ENCODE peak calls at places on chromosomes 2 and 18, in five cellular contexts. X is tibial artery; J is CD4-positive, CD25-positive, alpha-beta regulatory T cell; H is neural progenitor cell; F is psoas muscle. Z is an unnamed sample. For H3K27me3 and H3K36me3, the result is how much of the 10 kb centered on the place peaks cover.

GRCh38 chr2:7835693-7836680 is 845.9 kb upstream of the ID2 start:
- DNase-seq in X (no peak), J (no peak), H (no peak), F (no peak), Z (no peak)

GRCh38 chr2:80102026-80102425 is 202.5 kb downstream of the LRRTM1 start:
- DNase-seq in X (no peak), J (no peak), H (no peak), F (no peak), Z (no peak)

GRCh38 chr2:159637988-159638501 is 21.7 kb upstream of the BAZ2B start:
- DNase-seq in X (no peak), J (no peak), H (no peak), F (no peak), Z (no peak)

GRCh38 chr2:36568533-36569246 is 29.3 kb downstream of the FEZ2 start:
- DNase-seq in X (no peak), J (no peak), H (no peak), F (no peak), Z (no peak)

GRCh38 chr18:43661570-43661969 is 384.3 kb upstream of the SYT4 start:
- DNase-seq in X (no peak), J (no peak), H (peak), F (no peak), Z (peak)

GRCh38 chr2:240623531-240624010 is 1.7 kb upstream of the GPR35 start:
- DNase-seq in X (peak), J (no peak), H (no peak), F (peak), Z (no peak)

GRCh38 chr18:48330016-48330991 is 78.9 kb downstream of the ZBTB7C start:
- DNase-seq in X (no peak), J (no peak), H (no peak), F (no peak), Z (no peak)

GRCh38 chr2:234880551-234881211 is 71.1 kb upstream of the SH3BP4 start:
- DNase-seq in X (no peak), J (no peak), H (no peak), F (no peak), Z (no peak)

GRCh38 chr2:238938460-238939055 is 90.7 kb downstream of the TWIST2 start:
- DNase-seq in X (peak), J (no peak), H (no peak), F (peak), Z (no peak)

GRCh38 chr2:113255140-113256070 is 23.3 kb downstream of the PAX8 start:
- DNase-seq in X (no peak), J (no peak), H (no peak), F (no peak), Z (no peak)

GRCh38 chr2:120609826-120610395 is 125.8 kb upstream of the GLI2 start:
- DNase-seq in X (no peak), J (no peak), H (no peak), F (peak), Z (no peak)

GRCh38 chr18:5721924-5722323 is 173.4 kb downstream of the TMEM200C start:
- DNase-seq in X (no peak), J (no peak), H (no peak), F (no peak), Z (no peak)

GRCh38 chr2:6535572-6535971 is 330.1 kb downstream of the CMPK2 start:
- DNase-seq in X (no peak), J (no peak), H (peak), F (no peak), Z (no peak)

GRCh38 chr18:24296273-24296672 is 101.4 kb downstream of the OSBPL1A start:
- DNase-seq in X (no peak), J (no peak), H (no peak), F (no peak), Z (no peak)

GRCh38 chr18:5630057-5630765 is 86.4 kb upstream of the EPB41L3 start:
- DNase-seq in X (peak), J (no peak), H (peak), F (peak), Z (peak)

GRCh38 chr2:241852116-241852980 is 6.3 kb downstream of the PDCD1 start:
- DNase-seq in X (no peak), J (no peak), H (no peak), F (no peak), Z (no peak)

GRCh38 chr2:88813612-88814011 is 122.1 kb downstream of the RPIA start:
- DNase-seq in X (no peak), J (no peak), H (no peak), F (no peak), Z (no peak)

GRCh38 chr18:77702686-77703085 is 453.0 kb downstream of the GALR1 start:
- DNase-seq in X (no peak), J (no peak), H (peak), F (no peak), Z (no peak)

GRCh38 chr2:20137131-20137571 is 85.7 kb upstream of the LAPTM4A start:
- DNase-seq in X (no peak), J (no peak), H (no peak), F (no peak), Z (no peak)

GRCh38 chr2:73925853-73926492 is 707 bp upstream of the DGUOK start:
- DNase-seq in X (no peak), J (no peak), H (no peak), F (no peak), Z (no peak)

GRCh38 chr18:76426738-76427305 is 68.2 kb downstream of the ZNF516 start:
- DNase-seq in X (no peak), J (no peak), H (peak), F (peak), Z (peak)

GRCh38 chr2:151776367-151776766 is 42.1 kb upstream of the NEB start:
- DNase-seq in X (no peak), J (no peak), H (no peak), F (no peak), Z (no peak)

DNA sequence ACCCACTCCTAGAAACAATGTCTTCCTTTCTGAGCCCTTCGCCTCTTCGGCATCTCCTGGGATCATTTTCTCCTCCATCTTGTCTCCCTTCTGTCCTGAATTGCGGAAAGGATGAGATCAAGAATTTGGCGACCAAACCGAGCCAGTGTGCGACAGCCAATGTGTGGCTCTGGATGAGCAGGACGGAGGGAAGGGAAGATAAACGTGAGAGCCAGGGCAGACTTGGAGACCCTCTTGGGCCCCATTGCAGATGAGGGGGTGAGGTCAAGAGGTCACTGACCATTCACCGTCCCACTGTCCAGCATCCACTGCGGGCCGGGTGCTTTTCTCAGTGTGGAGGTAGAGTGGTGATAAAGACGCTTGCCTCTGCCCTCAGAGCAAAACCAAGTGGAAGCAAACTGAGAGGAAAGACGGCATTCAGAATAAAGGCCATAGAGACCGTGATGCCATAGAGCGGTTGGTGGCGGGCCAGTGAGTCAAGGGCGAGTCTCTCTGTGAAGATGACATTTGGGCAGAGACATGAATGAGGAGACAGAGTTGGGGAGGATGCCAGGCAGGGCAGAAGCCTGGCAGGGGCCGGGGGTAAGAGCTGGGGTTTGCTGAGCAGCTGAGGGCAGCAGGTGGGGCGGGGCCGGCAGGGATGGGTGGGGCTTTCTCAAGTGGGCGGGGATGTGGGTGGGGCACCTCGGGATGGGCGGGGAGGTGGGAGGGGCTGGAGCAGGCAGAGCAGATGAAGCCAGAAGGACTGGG is 55.6 kb downstream of the ACAA2 start:
- DNase-seq in X (no peak), J (no peak), H (peak), F (no peak), Z (no peak)
- H3K27me3 ChIP-seq in X (under half), J (under half), H (under half), F (under half), Z (under half)

GRCh38 chr18:8938817-8939216 is 163.7 kb upstream of the NDUFV2 start:
- DNase-seq in X (no peak), J (no peak), H (no peak), F (no peak), Z (no peak)

GRCh38 chr18:8943900-8944870 is 158.3 kb upstream of the NDUFV2 start:
- DNase-seq in X (no peak), J (no peak), H (no peak), F (no peak), Z (no peak)

GRCh38 chr18:8942909-8943545 is 159.5 kb upstream of the NDUFV2 start:
- DNase-seq in X (no peak), J (no peak), H (no peak), F (no peak), Z (no peak)

GRCh38 chr18:8944871-8945245 is 157.6 kb upstream of the NDUFV2 start:
- DNase-seq in X (no peak), J (no peak), H (no peak), F (no peak), Z (no peak)

DNA sequence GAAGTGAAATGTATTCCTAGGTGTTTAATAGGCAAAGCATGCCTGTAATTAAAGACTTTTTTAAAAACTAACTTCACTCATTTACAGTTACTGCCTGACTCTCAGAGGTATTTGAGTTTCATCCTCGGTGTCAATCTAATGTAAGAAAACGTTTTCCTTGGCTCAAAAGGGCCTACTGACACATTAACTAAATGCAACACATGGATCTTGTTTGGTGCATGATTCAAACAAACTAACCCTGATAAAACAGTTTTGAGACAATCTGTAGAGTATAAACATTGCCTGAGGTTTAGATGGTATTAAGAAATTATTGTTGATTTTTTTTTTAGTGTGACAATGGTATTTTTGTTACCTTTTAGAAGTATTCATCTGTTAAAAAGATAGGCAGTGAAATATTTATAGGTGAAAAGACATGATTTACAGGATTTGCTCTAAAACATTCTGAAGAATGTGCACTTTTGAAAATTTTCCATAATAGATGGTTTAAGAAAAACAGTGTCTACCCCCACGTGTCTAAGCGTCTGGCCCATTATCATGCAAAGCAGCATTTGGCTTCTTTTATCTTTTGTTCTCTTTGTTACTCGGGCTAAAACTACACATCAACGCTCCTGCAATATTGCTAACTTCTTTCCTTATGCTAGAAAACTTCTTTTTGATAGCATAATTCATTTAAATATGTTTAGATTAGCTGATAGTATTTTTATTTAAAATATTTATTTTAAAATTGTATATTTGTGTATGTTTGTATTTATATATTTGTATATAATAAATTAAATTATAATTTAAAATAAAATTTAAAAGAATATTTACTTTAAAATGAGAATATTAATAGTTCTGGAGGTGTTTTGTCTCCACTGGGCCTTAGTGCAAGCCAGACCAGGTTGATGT is 160.2 kb upstream of the NDUFV2 start:
- DNase-seq in X (no peak), J (no peak), H (peak), F (no peak), Z (peak)
- H3K36me3 ChIP-seq in X (under half), J (under half), H (under half), F (under half), Z (under half)

DNA sequence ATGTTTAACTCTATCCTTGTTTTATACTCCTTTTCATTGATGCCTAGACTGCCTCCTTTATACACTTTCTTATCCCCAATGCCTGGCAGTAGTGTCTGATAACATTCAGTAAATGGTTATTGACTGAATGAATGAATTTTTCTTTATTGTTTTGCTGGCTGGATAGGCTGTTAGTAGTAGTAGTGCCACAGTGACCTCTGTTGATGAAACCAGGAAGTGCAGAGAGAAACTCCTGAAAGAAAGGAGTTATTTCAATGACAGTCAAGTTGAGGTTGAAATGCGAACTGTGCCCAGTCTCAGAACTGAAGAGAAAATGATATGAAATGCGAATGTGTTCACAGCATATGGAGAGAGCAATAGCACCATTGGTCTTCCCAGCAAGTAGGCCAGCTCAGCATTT is 26.8 kb upstream of the SLC9A2 start:
- DNase-seq in X (no peak), J (no peak), H (peak), F (no peak), Z (no peak)
- H3K27me3 ChIP-seq in X (under half), J (under half), H (under half), F (under half), Z (under half)

DNA sequence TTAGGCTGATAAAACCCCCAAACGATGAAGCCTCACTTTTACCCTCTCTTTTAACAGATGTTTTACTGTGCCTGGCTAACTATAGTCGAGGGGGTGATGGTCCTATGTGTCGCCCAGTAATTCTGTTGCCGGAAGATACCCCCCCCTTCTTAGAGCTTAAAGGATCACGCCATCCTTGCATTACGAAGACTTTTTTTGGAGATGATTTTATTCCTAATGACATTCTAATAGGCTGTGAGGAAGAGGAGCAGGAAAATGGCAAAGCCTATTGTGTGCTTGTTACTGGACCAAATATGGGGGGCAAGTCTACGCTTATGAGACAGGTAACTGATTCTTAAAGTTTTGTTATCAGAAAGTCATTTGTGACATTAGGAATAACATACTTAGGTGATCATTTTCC is 20.4 kb downstream of the MSH6 start:
- DNase-seq in X (no peak), J (no peak), H (no peak), F (no peak), Z (no peak)
- H3K36me3 ChIP-seq in X (half or more), J (half or more), H (half or more), F (half or more), Z (half or more)

GRCh38 chr2:68318686-68319396 is 908 bp downstream of the CNRIP1 start:
- DNase-seq in X (peak), J (no peak), H (peak), F (no peak), Z (no peak)
- H3K27me3 ChIP-seq in X (under half), J (under half), H (half or more), F (under half), Z (under half)

Z was measured in HAP-1.